ENCODE peak calls at places on chromosomes 16 and 17, in five cellular contexts. S, O, E, C and U are unnamed samples.

GRCh38 chr17:44779211-44780025 is 20.6 kb downstream of the ADAM11 start:
- DNase-seq in S (peak), O (peak), E (peak), C (peak), U (peak)

GRCh38 chr17:57445772-57446472 is 189.6 kb downstream of the MSI2 start:
- DNase-seq in S (no peak), O (no peak), E (no peak), C (no peak), U (no peak)

GRCh38 chr16:56686758-56687157 is 4.5 kb downstream of the MT1X start:
- DNase-seq in S (no peak), O (no peak), E (no peak), C (no peak), U (no peak)

GRCh38 chr16:27718767-27719445 is 169.0 kb downstream of the KATNIP start:
- DNase-seq in S (no peak), O (no peak), E (no peak), C (no peak), U (peak)

GRCh38 chr17:77644981-77645380 is 313.5 kb upstream of the TNRC6C start:
- DNase-seq in S (no peak), O (no peak), E (peak), C (no peak), U (peak)

GRCh38 chr17:81511800-81512559 is 619 bp downstream of the ACTG1 start:
- DNase-seq in S (no peak), O (peak), E (no peak), C (no peak), U (no peak)

GRCh38 chr17:33292184-33292980 is 713 bp downstream of the ASIC2 start:
- DNase-seq in S (no peak), O (no peak), E (peak), C (peak), U (peak)

GRCh38 chr16:54458923-54459322 is 172.3 kb upstream of the IRX3 start:
- DNase-seq in S (no peak), O (no peak), E (no peak), C (no peak), U (no peak)

GRCh38 chr17:81039854-81040758 is 5.2 kb downstream of the BAIAP2 start:
- DNase-seq in S (no peak), O (no peak), E (no peak), C (no peak), U (peak)

GRCh38 chr17:80836658-80836965 is 155.0 kb upstream of the CHMP6 start:
- DNase-seq in S (no peak), O (no peak), E (no peak), C (no peak), U (no peak)

GRCh38 chr16:65032397-65032796 is 89.5 kb downstream of the CDH11 start:
- DNase-seq in S (no peak), O (no peak), E (no peak), C (no peak), U (no peak)

GRCh38 chr17:72346306-72346705 is 225.5 kb downstream of the SOX9 start:
- DNase-seq in S (peak), O (no peak), E (no peak), C (no peak), U (no peak)

GRCh38 chr17:1627987-1628855 is at the start of gene SLC43A2:
- DNase-seq in S (peak), O (peak), E (peak), C (peak), U (peak)

GRCh38 chr16:68445458-68445857 is 2.9 kb downstream of the SMPD3 start:
- DNase-seq in S (peak), O (peak), E (peak), C (peak), U (peak)

GRCh38 chr16:56357291-56357764 is 68.0 kb downstream of the AMFR start:
- DNase-seq in S (no peak), O (no peak), E (no peak), C (no peak), U (no peak)

GRCh38 chr16:89038811-89039735 is 54.6 kb upstream of the ACSF3 start:
- DNase-seq in S (no peak), O (no peak), E (peak), C (no peak), U (no peak)

GRCh38 chr17:35291802-35292201 is 48.9 kb downstream of the SLFN5 start:
- DNase-seq in S (no peak), O (no peak), E (no peak), C (no peak), U (no peak)

GRCh38 chr17:44759096-44759915 is 518 bp downstream of the ADAM11 start:
- DNase-seq in S (no peak), O (no peak), E (peak), C (no peak), U (no peak)

GRCh38 chr17:36529121-36529520 is 5.5 kb downstream of the MYO19 start:
- DNase-seq in S (no peak), O (no peak), E (no peak), C (no peak), U (no peak)

GRCh38 chr17:64213995-64214507 is 49.0 kb downstream of the TEX2 start:
- DNase-seq in S (no peak), O (no peak), E (no peak), C (no peak), U (no peak)

GRCh38 chr16:22366889-22367288 is 7.5 kb downstream of the CDR2 start:
- DNase-seq in S (no peak), O (no peak), E (no peak), C (no peak), U (no peak)

GRCh38 chr17:13725286-13725990 is 123.7 kb upstream of the HS3ST3A1 start:
- DNase-seq in S (no peak), O (peak), E (no peak), C (no peak), U (no peak)

GRCh38 chr17:16980061-16980460 is 8.1 kb upstream of the TNFRSF13B start:
- DNase-seq in S (no peak), O (no peak), E (no peak), C (no peak), U (no peak)